ENCODE peak calls at places on chromosomes 1 and 21, in seven cellular contexts. Y is K562, S is HCT116, G is SK-N-SH, D is GM12878, P is HepG2, T is H1. R is an unnamed sample.

GRCh38 chr1:244599937-244600350 is 53.0 kb upstream of the DESI2 start:
- DNase-seq in Y (peak; percentile 25), S (peak; percentile 74), G (no peak), D (peak; percentile 40), P (peak; percentile 16), T (no peak), R (no peak)

GRCh38 chr1:206687915-206688442 is 3.3 kb downstream of the MAPKAPK2 start:
- DNase-seq in Y (no peak), S (no peak), G (no peak), D (no peak), P (no peak), T (peak; percentile 64), R (no peak)

GRCh38 chr21:29637553-29637952 is 302.2 kb downstream of the GRIK1 start:
- DNase-seq in Y (no peak), S (no peak), G (no peak), D (no peak), P (no peak), T (no peak), R (no peak)

GRCh38 chr1:171743014-171743870 is 1.4 kb upstream of the VAMP4 start:
- DNase-seq in Y (no peak), S (no peak), G (no peak), D (no peak), P (no peak), T (no peak), R (no peak)

GRCh38 chr1:201221201-201221846 is 30.7 kb downstream of the IGFN1 start:
- DNase-seq in Y (no peak), S (no peak), G (peak; percentile 29), D (no peak), P (no peak), T (no peak), R (no peak)

GRCh38 chr1:47687618-47687940 is 249.7 kb downstream of the FOXD2 start:
- DNase-seq in Y (no peak), S (no peak), G (no peak), D (no peak), P (no peak), T (no peak), R (no peak)

GRCh38 chr1:86739901-86740507 is 35.6 kb downstream of the SH3GLB1 start:
- DNase-seq in Y (no peak), S (no peak), G (no peak), D (peak; percentile 8), P (no peak), T (no peak), R (no peak)

GRCh38 chr21:42658320-42659105 is 5.1 kb downstream of the PDE9A start:
- DNase-seq in Y (no peak), S (no peak), G (no peak), D (no peak), P (no peak), T (no peak), R (no peak)

GRCh38 chr21:29289317-29289716 is 9.4 kb upstream of the BACH1 start:
- DNase-seq in Y (no peak), S (no peak), G (no peak), D (no peak), P (no peak), T (no peak), R (no peak)

GRCh38 chr1:113809651-113810602 is 2.3 kb downstream of the RSBN1 start:
- DNase-seq in Y (no peak), S (no peak), G (no peak), D (no peak), P (peak; percentile 35), T (no peak), R (no peak)

GRCh38 chr21:42208801-42209490 is 10.0 kb upstream of the ABCG1 start:
- DNase-seq in Y (no peak), S (no peak), G (no peak), D (no peak), P (no peak), T (no peak), R (no peak)

GRCh38 chr1:50080904-50081586 is 27.7 kb upstream of the ELAVL4 start:
- DNase-seq in Y (no peak), S (no peak), G (peak; percentile 27), D (no peak), P (peak; percentile 5), T (no peak), R (peak; percentile 1)

GRCh38 chr21:25790122-25790951 is 55.6 kb downstream of the GABPA start:
- DNase-seq in Y (peak; percentile 11), S (peak; percentile 34), G (peak; percentile 52), D (no peak), P (peak; percentile 19), T (no peak), R (peak; percentile 21)

GRCh38 chr1:97630968-97631367 is 289.9 kb downstream of the DPYD start:
- DNase-seq in Y (no peak), S (no peak), G (peak; percentile 8), D (no peak), P (no peak), T (no peak), R (no peak)

GRCh38 chr21:37338671-37339526 is 27.7 kb upstream of the DYRK1A start:
- DNase-seq in Y (peak; percentile 71), S (peak; percentile 61), G (peak; percentile 54), D (no peak), P (peak; percentile 79), T (no peak), R (peak; percentile 22)
- TF ChIP-seq JUND in Y (peak; percentile 86), S (no peak), G (peak; percentile 45), D (no peak), P (peak; percentile 41), T (no peak), R (no peak)

GRCh38 chr1:203089651-203090045 is 3.8 kb upstream of the MYOG start:
- DNase-seq in Y (no peak), S (no peak), G (no peak), D (no peak), P (no peak), T (no peak), R (peak; percentile 57)

GRCh38 chr1:203088441-203088840 is 2.6 kb upstream of the MYOG start:
- DNase-seq in Y (no peak), S (no peak), G (no peak), D (no peak), P (no peak), T (no peak), R (no peak)

GRCh38 chr1:203091761-203092330 is 6.0 kb upstream of the MYOG start:
- DNase-seq in Y (no peak), S (no peak), G (no peak), D (no peak), P (no peak), T (no peak), R (no peak)

GRCh38 chr1:203089001-203089650 is 3.3 kb upstream of the MYOG start:
- DNase-seq in Y (no peak), S (no peak), G (no peak), D (no peak), P (peak; percentile 12), T (no peak), R (no peak)

GRCh38 chr1:203090667-203091320 is 5.0 kb upstream of the MYOG start:
- DNase-seq in Y (no peak), S (no peak), G (no peak), D (no peak), P (no peak), T (no peak), R (no peak)
- TF ChIP-seq JUND in Y (no peak), S (no peak), G (no peak), D (no peak), P (no peak), T (no peak), R (no peak)

GRCh38 chr1:241658081-241658793 is 6.2 kb downstream of the WDR64 start:
- DNase-seq in Y (no peak), S (no peak), G (no peak), D (no peak), P (no peak), T (no peak), R (no peak)
- TF ChIP-seq JUND in Y (no peak), S (no peak), G (no peak), D (no peak), P (no peak), T (no peak), R (no peak)

DNA sequence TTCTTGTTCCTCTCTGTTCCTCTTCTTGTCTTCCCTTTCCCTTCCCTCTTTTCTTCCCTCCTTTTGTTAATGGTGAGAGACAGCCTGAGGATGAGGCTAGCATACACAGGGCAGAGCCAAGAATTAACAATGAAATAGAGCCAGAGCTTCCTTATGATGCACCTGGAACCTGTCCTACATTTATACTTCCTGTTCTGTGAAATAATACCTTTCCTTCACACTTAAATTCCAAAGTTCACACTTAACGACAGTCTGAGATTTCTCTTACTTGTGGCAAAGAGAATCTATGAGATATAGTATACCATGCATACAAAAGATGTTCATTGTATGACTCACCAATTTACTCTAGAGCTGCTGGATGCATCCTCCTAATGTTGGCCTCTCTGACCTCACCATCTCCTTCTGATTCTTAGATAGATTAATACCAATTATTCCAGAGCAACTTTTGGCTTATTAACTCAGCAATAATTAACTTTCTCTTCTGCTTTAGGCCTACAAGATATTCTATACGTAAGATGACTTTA is 30.8 kb upstream of the TSNAX start:
- DNase-seq in Y (no peak), S (no peak), G (no peak), D (no peak), P (no peak), T (no peak), R (no peak)
- TF ChIP-seq JUND in Y (no peak), S (no peak), G (no peak), D (no peak), P (no peak), T (no peak), R (no peak)

GRCh38 chr1:51297401-51298321 is 32.7 kb downstream of the TTC39A start:
- DNase-seq in Y (no peak), S (no peak), G (no peak), D (no peak), P (no peak), T (no peak), R (no peak)
- TF ChIP-seq JUND in Y (no peak), S (no peak), G (no peak), D (no peak), P (no peak), T (no peak), R (no peak)

DNA sequence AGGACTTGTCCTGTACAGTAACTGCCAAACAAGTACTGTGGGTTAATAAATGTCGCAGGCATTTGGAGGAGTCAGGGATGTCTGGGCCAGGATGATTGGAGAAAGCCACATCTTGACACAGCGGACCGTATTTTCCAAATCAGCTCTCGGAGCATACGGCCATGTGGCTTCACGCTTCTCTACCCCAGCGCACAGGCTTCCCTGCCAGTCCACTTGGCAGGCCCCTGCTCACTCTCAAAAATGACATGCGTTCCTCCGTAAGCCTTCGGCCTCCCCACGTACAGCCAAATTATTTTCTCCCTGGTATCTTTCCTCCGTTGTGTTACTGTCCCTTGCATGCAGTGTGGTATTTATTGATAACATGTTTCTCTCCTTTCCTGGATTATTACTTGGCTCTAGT is 7.2 kb upstream of the LRRC38 start:
- DNase-seq in Y (no peak), S (no peak), G (no peak), D (no peak), P (no peak), T (no peak), R (no peak)
- TF ChIP-seq JUND in Y (no peak), S (no peak), G (no peak), D (no peak), P (no peak), T (no peak), R (no peak)